ENCODE peak calls at places on chromosomes 3 and 15, in seven cellular contexts. W, L, C, R, X, A and I are unnamed samples.

GRCh38 chr3:185696039-185696438 is 109.9 kb downstream of the SENP2 start:
- DNase-seq in W (no peak), L (no peak), C (peak; percentile 19), R (no peak), X (no peak), A (no peak), I (no peak)

GRCh38 chr3:129599607-129600006 is 6.9 kb downstream of the PLXND1 start:
- DNase-seq in W (peak; percentile 82), L (peak; percentile 63), C (peak; percentile 96), R (peak; percentile 88), X (peak; percentile 93), A (peak; percentile 63), I (no peak)

GRCh38 chr3:50737511-50738251 is 63.0 kb downstream of the DOCK3 start:
- DNase-seq in W (no peak), L (no peak), C (no peak), R (no peak), X (no peak), A (no peak), I (peak; percentile 14)

GRCh38 chr3:175763948-175764347 is 904.8 kb downstream of the NAALADL2 start:
- DNase-seq in W (no peak), L (no peak), C (no peak), R (no peak), X (no peak), A (no peak), I (no peak)

GRCh38 chr3:99191186-99191585 is 289.7 kb upstream of the DCBLD2 start:
- DNase-seq in W (no peak), L (no peak), C (no peak), R (no peak), X (no peak), A (no peak), I (no peak)

GRCh38 chr3:141955163-141955562 is 78.7 kb downstream of the ATP1B3 start:
- DNase-seq in W (peak; percentile 37), L (no peak), C (no peak), R (no peak), X (peak; percentile 57), A (no peak), I (peak; percentile 52)

GRCh38 chr3:42652611-42653302 is 740 bp upstream of the ZBTB47 start:
- DNase-seq in W (peak; percentile 78), L (no peak), C (peak; percentile 67), R (peak; percentile 58), X (peak; percentile 83), A (peak; percentile 60), I (no peak)

GRCh38 chr15:97902140-97902780 is 58.2 kb upstream of the ARRDC4 start:
- DNase-seq in W (peak; percentile 3), L (no peak), C (peak; percentile 38), R (no peak), X (no peak), A (peak; percentile 78), I (no peak)

GRCh38 chr15:31326729-31327673 is at the start of gene KLF13:
- DNase-seq in W (peak; percentile 64), L (no peak), C (no peak), R (no peak), X (peak; percentile 72), A (peak; percentile 76), I (no peak)

GRCh38 chr3:109460961-109461360 is 123.6 kb upstream of the DPPA4 start:
- DNase-seq in W (no peak), L (no peak), C (no peak), R (no peak), X (no peak), A (no peak), I (no peak)

GRCh38 chr3:44870375-44871061 is 3.9 kb upstream of the TGM4 start:
- DNase-seq in W (no peak), L (no peak), C (no peak), R (no peak), X (no peak), A (no peak), I (no peak)
- H4K8ac ChIP-seq in W (no peak overlapping the region), L (no peak overlapping the region), C (no peak overlapping the region), R (no peak overlapping the region), X (no peak overlapping the region), A (no peak overlapping the region), I (no peak overlapping the region)

DNA sequence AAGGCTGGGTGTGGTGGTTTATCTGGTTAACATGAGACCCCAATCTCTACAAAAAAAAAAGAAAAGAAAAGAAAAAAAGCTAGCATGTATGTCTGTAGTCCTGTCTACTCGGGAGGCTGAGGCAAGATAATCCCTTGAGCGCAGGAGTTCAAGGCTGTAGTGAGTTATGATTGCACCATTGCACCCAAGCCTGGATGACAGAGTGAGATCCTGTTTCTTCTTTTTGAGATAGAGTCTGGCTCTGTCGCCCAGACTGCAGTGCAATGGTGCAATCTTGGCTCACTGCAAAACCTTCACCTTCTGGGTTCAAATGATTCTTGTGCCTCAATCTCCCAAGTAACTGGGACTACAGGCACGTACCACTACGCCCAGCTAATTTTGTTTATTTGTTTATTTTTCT is 8.4 kb upstream of the DHX30 start:
- DNase-seq in W (no peak), L (no peak), C (no peak), R (no peak), X (no peak), A (no peak), I (no peak)
- H3K18ac ChIP-seq in W (no peak overlapping the region), L (no peak overlapping the region), C (no peak overlapping the region), R (no peak overlapping the region), X (no peak overlapping the region), A (no peak overlapping the region), I (no peak overlapping the region)

GRCh38 chr3:40842714-40843113 is 318.0 kb downstream of the ZNF621 start:
- DNase-seq in W (no peak), L (no peak), C (no peak), R (no peak), X (no peak), A (no peak), I (no peak)
- H4K8ac ChIP-seq in W (no peak overlapping the region), L (no peak overlapping the region), C (no peak overlapping the region), R (no peak overlapping the region), X (no peak overlapping the region), A (no peak overlapping the region), I (no peak overlapping the region)

GRCh38 chr15:76222159-76222558 is 89.1 kb downstream of the ETFA start:
- DNase-seq in W (no peak), L (no peak), C (no peak), R (no peak), X (no peak), A (no peak), I (no peak)
- H3K18ac ChIP-seq in W (no peak overlapping the region), L (no peak overlapping the region), C (no peak overlapping the region), R (no peak overlapping the region), X (no peak overlapping the region), A (no peak overlapping the region), I (no peak overlapping the region)

DNA sequence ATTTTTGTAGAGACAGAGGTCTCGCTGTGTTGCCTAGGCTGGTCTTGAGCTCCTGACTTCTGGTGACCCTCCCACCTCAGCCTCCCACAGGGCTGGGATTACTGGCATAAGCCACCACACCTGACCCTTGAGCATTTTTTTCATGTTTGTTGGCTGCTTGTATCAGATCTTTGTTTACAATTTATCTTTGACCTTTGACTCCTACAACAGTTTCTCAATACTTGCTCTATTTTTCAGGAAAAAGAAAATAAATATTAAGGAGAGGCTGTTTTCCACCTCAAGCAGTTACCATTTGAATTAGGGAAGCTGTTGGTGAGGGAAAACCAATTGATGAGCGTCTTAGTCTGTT is 44.5 kb downstream of the LIMD1 start:
- DNase-seq in W (no peak), L (no peak), C (no peak), R (no peak), X (no peak), A (peak; percentile 70), I (no peak)
- H4K8ac ChIP-seq in W (no peak overlapping the region), L (no peak overlapping the region), C (no peak overlapping the region), R (no peak overlapping the region), X (no peak overlapping the region), A (no peak overlapping the region), I (no peak overlapping the region)

DNA sequence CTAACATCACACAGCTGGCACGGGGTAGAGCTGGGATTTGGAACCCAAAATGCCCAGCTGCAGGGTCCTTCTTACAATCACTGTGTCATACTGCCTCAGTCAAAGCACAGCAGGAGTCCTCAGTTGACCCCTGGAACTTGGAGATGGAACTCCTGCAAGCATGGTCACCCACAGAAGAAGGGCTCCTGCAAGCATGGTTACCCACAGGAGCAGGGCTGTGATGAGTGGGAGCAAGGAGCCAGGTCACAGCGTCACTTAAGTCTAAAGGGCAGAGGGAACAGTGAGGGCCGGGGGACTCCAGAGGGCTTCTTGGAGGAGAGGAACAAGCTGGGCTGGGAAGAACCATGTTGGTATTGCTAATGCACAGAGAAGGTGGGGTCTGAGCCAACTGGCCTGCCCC is 24.9 kb downstream of the CCDC33 start:
- DNase-seq in W (no peak), L (no peak), C (no peak), R (no peak), X (no peak), A (no peak), I (no peak)
- H3K18ac ChIP-seq in W (no peak overlapping the region), L (no peak overlapping the region), C (no peak overlapping the region), R (no peak overlapping the region), X (no peak overlapping the region), A (no peak overlapping the region), I (no peak overlapping the region)

GRCh38 chr3:116864627-116864927 is 155.0 kb downstream of the TUSC7 start:
- DNase-seq in W (no peak), L (no peak), C (no peak), R (no peak), X (no peak), A (no peak), I (no peak)

GRCh38 chr3:116863270-116863770 is 153.7 kb downstream of the TUSC7 start:
- DNase-seq in W (peak; percentile 0), L (no peak), C (no peak), R (no peak), X (peak; percentile 55), A (no peak), I (no peak)

DNA sequence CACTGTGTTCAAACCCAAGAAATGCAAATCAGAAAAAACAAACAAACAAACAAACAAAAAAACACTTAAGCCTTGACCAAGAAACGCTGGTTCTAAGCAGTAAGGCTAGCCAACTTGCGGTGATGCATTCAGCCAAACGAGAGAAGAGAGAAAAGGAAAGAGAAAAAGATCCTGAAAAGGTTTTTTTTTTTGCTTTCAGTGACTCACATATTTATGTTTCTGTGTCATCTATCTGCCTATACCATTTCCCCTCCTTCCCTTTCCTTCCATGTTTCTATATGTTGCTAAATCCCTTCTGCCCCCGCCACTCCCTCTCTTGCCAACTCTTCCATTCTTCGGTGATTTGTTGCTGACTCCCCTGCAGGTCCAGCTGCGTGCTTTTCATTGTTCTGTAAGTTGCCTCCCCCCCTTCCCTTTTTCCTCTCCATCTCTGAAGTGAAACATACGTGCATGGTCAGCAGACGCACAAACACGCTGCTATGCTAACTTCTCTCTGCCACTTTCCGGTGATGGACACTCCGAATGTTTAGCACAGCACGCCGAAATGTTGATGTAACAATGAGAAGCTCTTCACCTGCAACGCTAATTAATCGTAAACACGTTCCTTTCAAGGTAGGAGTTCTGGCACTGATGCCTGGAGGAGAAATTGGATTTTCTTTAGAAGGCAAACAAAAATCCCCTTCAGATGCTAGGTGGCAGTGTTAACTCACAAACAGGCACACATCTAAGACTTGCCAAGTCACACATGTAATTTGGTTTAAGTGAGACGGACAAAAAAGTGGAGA is 154.5 kb downstream of the TUSC7 start:
- DNase-seq in W (peak; percentile 64), L (peak; percentile 34), C (peak; percentile 80), R (peak; percentile 67), X (peak; percentile 78), A (peak; percentile 16), I (peak; percentile 56)
- H4K8ac ChIP-seq in W (no peak overlapping the region), L (no peak overlapping the region), C (no peak overlapping the region), R (no peak overlapping the region), X (no peak overlapping the region), A (peak overlapping the region; percentile 65), I (no peak overlapping the region)